ENCODE peak calls at places on chromosomes 13 and 19, in seven cellular contexts. Z, A, R, G, S, U and T are unnamed samples.

GRCh38 chr19:16330811-16331690 is 6.4 kb downstream of the KLF2 start:
- DNase-seq in Z (no peak), R (peak), U (no peak), A (no peak), S (no peak), G (no peak), T (no peak)

GRCh38 chr19:48292798-48293197 is 22.9 kb downstream of the ZNF114 start:
- DNase-seq in A (no peak), Z (no peak), R (no peak), G (no peak), U (peak), S (no peak), T (no peak)

GRCh38 chr13:97140611-97141010 is 81.5 kb upstream of the MBNL2 start:
- DNase-seq in U (no peak), R (no peak), S (no peak), Z (no peak), G (no peak), A (no peak), T (no peak)

GRCh38 chr19:3969435-3970312 is 1.2 kb downstream of the DAPK3 start:
- DNase-seq in Z (no peak), R (no peak), S (peak), U (no peak), A (no peak), G (no peak), T (no peak)

GRCh38 chr13:61187471-61187870 is 228.2 kb downstream of the PCDH20 start:
- DNase-seq in Z (no peak), U (no peak), A (no peak), S (no peak), G (no peak), R (no peak), T (no peak)

GRCh38 chr13:102141625-102142472 is 260.0 kb downstream of the FGF14 start:
- DNase-seq in R (no peak), Z (no peak), U (no peak), S (no peak), A (no peak), G (no peak), T (peak)

GRCh38 chr13:91270031-91270430 is 77.5 kb upstream of the MIR17HG start:
- DNase-seq in A (no peak), Z (no peak), S (no peak), G (no peak), R (no peak), U (no peak), T (no peak)

GRCh38 chr13:53237696-53238095 is 209.1 kb downstream of the OLFM4 start:
- DNase-seq in R (no peak), G (no peak), A (no peak), U (no peak), S (no peak), Z (no peak), T (no peak)

GRCh38 chr13:38880397-38880796 is 110.2 kb downstream of the STOML3 start:
- DNase-seq in R (no peak), Z (no peak), A (no peak), G (no peak), U (no peak), S (no peak), T (no peak)

GRCh38 chr13:74132768-74133656 is 1.2 kb downstream of the KLF12 start:
- DNase-seq in G (no peak), A (peak), Z (no peak), S (peak), U (peak), R (peak), T (no peak)

GRCh38 chr13:76043882-76044281 is 407.8 kb downstream of the LMO7 start:
- DNase-seq in U (no peak), R (no peak), Z (no peak), A (no peak), S (no peak), G (no peak), T (no peak)

GRCh38 chr13:86002921-86003488 is 203.8 kb upstream of the SLITRK6 start:
- DNase-seq in U (no peak), S (peak), A (no peak), Z (no peak), R (no peak), G (no peak), T (no peak)

GRCh38 chr19:17404621-17405249 is 695 bp downstream of the BST2 start:
- DNase-seq in G (no peak), R (no peak), Z (no peak), A (no peak), S (no peak), U (no peak), T (no peak)

GRCh38 chr13:103002279-103002678 is 63.9 kb downstream of the SLC10A2 start:
- DNase-seq in Z (no peak), R (no peak), G (no peak), A (no peak), S (no peak), U (no peak), T (no peak)

GRCh38 chr19:48006762-48007161 is 12.3 kb downstream of the ELSPBP1 start:
- DNase-seq in A (no peak), S (no peak), U (no peak), G (peak), Z (no peak), R (no peak), T (no peak)

GRCh38 chr19:32691291-32691951 is at the start of gene NUDT19:
- DNase-seq in S (peak), G (peak), R (peak), Z (peak), U (peak), A (peak), T (peak)

GRCh38 chr13:96020155-96020575 is 33.0 kb downstream of the UGGT2 start:
- DNase-seq in A (peak), U (no peak), G (peak), R (no peak), S (peak), Z (peak), T (peak)

GRCh38 chr13:51912091-51912490 is 50.3 kb downstream of the CCDC70 start:
- DNase-seq in R (no peak), S (no peak), Z (no peak), A (no peak), G (no peak), U (peak), T (no peak)

GRCh38 chr13:37878496-37878895 is 8.9 kb upstream of the TRPC4 start:
- DNase-seq in G (no peak), R (no peak), S (no peak), Z (no peak), U (no peak), A (no peak), T (no peak)

GRCh38 chr19:55304279-55304978 is 20.6 kb downstream of the BRSK1 start:
- DNase-seq in A (no peak), Z (no peak), U (no peak), R (no peak), G (peak), S (peak), T (no peak)

GRCh38 chr13:26722321-26722720 is 38.3 kb downstream of the GPR12 start:
- DNase-seq in S (no peak), G (no peak), U (no peak), Z (no peak), R (no peak), A (no peak), T (peak)

GRCh38 chr19:13057744-13058143 is 44.9 kb downstream of the LYL1 start:
- DNase-seq in S (no peak), A (no peak), G (no peak), Z (no peak), U (no peak), R (no peak), T (no peak)

GRCh38 chr13:110340812-110341444 is 33.8 kb downstream of the COL4A2 start:
- DNase-seq in A (peak), Z (no peak), R (peak), G (no peak), S (peak), U (no peak), T (no peak)